ENCODE peak calls at places on chromosomes 4 and X, in five cellular contexts. Z is Calu3; S is activated CD8-positive, alpha-beta T cell treated with anti-CD3 and anti-CD28 coated beads, Interleukin-2, amount 10 ng/mL, durations not matched to agents 7 days and 5 days; L is Daoy; F is activated CD8-positive, alpha-beta memory T cell treated with anti-CD3 and anti-CD28 coated beads for 48 hours. E is an unnamed sample.

GRCh38 chr4:179867300-179867878 is 2375.8 kb upstream of the TENM3 start:
- DNase-seq in L (peak), Z (peak), S (peak), F (no peak), E (peak)

GRCh38 chr4:57148831-57149230 is 38.6 kb upstream of the IGFBP7 start:
- DNase-seq in S (no peak), L (peak), F (no peak), Z (no peak), E (no peak)

GRCh38 chr4:1855334-1856070 is 454 bp downstream of the LETM1 start:
- DNase-seq in S (peak), F (no peak), L (peak), Z (no peak), E (no peak)

GRCh38 chrX:97267376-97267775 is 383.7 kb downstream of the RPA4 start:
- DNase-seq in L (no peak), S (no peak), F (no peak), Z (no peak), E (no peak)

GRCh38 chrX:124373348-124373747 is 27.0 kb downstream of the SH2D1A start:
- DNase-seq in S (no peak), L (no peak), Z (no peak), F (no peak), E (no peak)

GRCh38 chr4:25949166-25949748 is 35.2 kb downstream of the SMIM20 start:
- DNase-seq in S (no peak), L (no peak), F (no peak), Z (no peak), E (peak)

GRCh38 chr4:144862221-144862620 is 216.3 kb downstream of the HHIP start:
- DNase-seq in F (no peak), L (no peak), Z (no peak), S (no peak), E (no peak)

GRCh38 chr4:85370400-85371032 is 104.4 kb upstream of the ARHGAP24 start:
- DNase-seq in F (no peak), S (peak), Z (peak), L (peak), E (peak)

GRCh38 chr4:19936471-19936870 is 315.2 kb upstream of the SLIT2 start:
- DNase-seq in S (no peak), L (peak), Z (no peak), F (no peak), E (no peak)

GRCh38 chr4:81850701-81851100 is 379.0 kb upstream of the RASGEF1B start:
- DNase-seq in S (no peak), Z (no peak), L (no peak), F (no peak), E (no peak)

GRCh38 chr4:80419946-80420345 is 84.4 kb downstream of the CFAP299 start:
- DNase-seq in S (no peak), F (no peak), L (no peak), Z (no peak), E (no peak)

E was measured in small intestine.